ENCODE peak calls at places on chromosomes 7 and 10, in four cellular contexts. W, E, N and Q are unnamed samples.

GRCh38 chr7:42650701-42651100 is 261.2 kb downstream of the C7orf25 start:
- DNase-seq in W (no peak), E (no peak), N (no peak), Q (no peak)

GRCh38 chr10:69407621-69408301 is 9.0 kb downstream of the TACR2 start:
- DNase-seq in W (no peak), E (no peak), N (no peak), Q (no peak)

GRCh38 chr10:30415613-30416012 is 18.4 kb upstream of the MAP3K8 start:
- DNase-seq in W (no peak), E (peak), N (no peak), Q (no peak)

GRCh38 chr10:42691361-42692120 is 53.2 kb upstream of the ZNF33B start:
- DNase-seq in W (no peak), E (no peak), N (no peak), Q (no peak)

GRCh38 chr7:84372712-84373111 is 178.1 kb upstream of the SEMA3A start:
- DNase-seq in W (no peak), E (peak), N (peak), Q (no peak)

GRCh38 chr7:4057289-4057616 is 624.8 kb upstream of the FOXK1 start:
- DNase-seq in W (no peak), E (no peak), N (no peak), Q (no peak)

GRCh38 chr10:34907743-34908425 is 92.8 kb upstream of the PARD3 start:
- DNase-seq in W (no peak), E (no peak), N (no peak), Q (no peak)

GRCh38 chr10:76582536-76582935 is 1055.1 kb downstream of the KCNMA1 start:
- DNase-seq in W (no peak), E (peak), N (peak), Q (no peak)

GRCh38 chr7:74056096-74056915 is 27.3 kb upstream of the LIMK1 start:
- DNase-seq in W (peak), E (no peak), N (no peak), Q (no peak)

GRCh38 chr7:114923403-114923713 is 1.5 kb downstream of the MDFIC start:
- DNase-seq in W (no peak), E (no peak), N (no peak), Q (no peak)

GRCh38 chr7:131540491-131541162 is 15.8 kb downstream of the PODXL start:
- DNase-seq in W (no peak), E (peak), N (no peak), Q (no peak)

GRCh38 chr10:42954776-42955492 is 121.9 kb upstream of the RET start:
- DNase-seq in W (peak), E (no peak), N (no peak), Q (no peak)

GRCh38 chr7:32588657-32589056 is 93.4 kb downstream of the AVL9 start:
- DNase-seq in W (no peak), E (peak), N (peak), Q (no peak)

GRCh38 chr7:50367098-50367497 is 62.6 kb downstream of the IKZF1 start:
- DNase-seq in W (no peak), E (no peak), N (no peak), Q (no peak)

GRCh38 chr10:130212736-130213135 is 76.5 kb downstream of the GLRX3 start:
- DNase-seq in W (no peak), E (no peak), N (no peak), Q (no peak)

GRCh38 chr7:33836797-33837355 is 68.5 kb upstream of the BMPER start:
- DNase-seq in W (no peak), E (no peak), N (no peak), Q (no peak)

DNA sequence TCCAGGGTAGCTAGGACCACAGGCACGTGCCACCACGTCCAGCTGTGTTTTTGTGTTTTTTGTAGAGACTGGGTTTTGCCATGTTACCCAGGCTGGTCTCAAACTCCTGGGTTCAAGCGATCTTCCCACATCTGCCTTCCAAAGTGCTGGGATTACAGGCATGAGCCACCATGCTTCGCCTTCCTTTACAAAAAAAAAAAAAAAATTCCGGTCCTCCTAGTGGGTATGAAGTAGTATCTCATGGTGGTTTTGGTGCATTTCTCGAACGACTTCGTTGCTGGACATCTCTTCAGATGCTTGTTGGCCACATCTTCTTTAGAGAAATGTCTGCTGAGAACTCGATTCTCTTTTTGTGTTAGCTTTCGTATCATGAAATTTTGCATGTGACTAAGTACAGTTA is 3.9 kb downstream of the PROSER2 start:
- DNase-seq in W (no peak), E (no peak), N (no peak), Q (no peak)
- TF ChIP-seq CTCF in W (no peak), E (no peak), N (no peak), Q (no peak)

DNA sequence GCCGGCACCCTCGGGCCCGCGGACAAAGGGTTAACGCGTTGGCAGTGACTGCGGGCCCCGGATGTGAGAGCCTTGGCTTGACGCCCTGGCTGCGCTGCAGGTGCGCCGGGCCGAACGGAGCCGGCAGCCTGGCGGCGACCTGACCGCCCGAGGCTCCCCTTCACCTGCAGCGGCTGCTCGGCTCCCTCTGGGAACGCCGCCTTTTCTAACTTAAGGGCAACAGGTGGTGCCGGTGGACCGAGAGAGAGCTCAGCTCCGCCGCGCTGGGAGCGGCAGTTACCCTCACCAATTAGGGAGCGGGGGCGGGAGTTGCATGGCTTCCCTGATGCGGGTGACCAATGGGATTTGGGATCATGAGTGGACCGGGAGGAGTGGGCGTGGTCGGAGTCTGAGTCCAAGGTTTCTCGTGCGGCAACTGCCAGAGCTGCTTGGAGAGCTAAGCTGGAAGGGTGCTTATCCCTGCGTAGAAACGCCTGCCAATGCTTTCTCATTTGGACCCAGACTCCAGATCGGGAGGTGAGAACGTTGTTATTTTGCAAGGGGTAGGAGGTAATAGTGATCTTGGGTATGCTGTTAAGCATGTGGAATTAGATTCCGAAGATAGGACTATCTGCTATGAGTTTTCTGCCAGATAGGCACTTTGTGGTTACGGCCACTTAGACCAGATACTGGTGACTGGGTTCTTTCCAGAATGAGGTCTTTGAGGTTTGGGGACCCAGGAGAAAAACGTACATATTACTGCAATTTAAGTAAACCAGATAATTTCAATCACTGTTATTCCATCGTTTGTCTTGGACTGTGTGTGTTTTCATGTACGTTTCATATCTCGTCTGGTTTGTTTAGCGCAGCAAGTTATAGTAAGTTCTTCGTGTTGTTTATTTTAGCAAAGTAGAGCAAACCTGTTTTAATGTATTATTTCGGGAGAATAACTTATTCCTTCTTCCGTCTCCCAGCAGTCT is at the start of gene ARL4A:
- DNase-seq in W (peak), E (peak), N (peak), Q (peak)
- TF ChIP-seq CTCF in W (no peak), E (no peak), N (peak), Q (no peak)

DNA sequence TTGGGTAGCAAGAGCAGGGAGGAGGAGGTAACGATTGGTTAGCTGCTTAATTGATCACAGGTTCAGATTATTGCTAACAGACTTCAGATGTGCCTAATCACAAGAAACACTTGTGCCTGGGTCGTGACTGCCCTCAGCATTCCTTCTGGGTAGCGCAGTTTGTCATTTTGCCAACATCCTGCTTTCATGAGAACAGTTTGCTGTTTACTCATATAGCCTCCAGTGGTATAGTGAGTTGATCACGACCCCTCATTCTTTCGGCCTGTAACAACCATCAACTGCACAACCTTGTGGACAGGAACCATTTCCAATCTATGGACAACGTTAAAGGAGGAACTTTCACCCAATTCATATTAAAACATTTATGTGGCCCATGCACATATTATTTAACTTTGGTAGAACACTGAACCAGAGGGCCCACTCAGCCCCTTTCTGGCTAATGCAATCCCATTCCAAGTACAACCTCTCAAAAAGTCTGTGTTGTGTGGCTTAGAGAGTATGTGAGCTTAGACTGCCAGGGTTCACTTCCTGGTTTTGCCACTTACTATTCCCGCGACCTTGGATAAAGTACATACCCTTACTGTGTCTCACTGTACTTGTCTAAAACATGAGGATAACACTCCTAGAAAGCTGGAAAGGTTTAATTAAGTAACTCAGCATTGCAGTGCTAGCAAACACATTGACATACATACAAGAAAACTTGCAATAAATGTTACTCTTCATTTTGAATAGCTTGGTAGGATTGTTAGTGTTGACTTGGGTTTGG is 215.9 kb downstream of the CHCHD3 start:
- DNase-seq in W (no peak), E (peak), N (peak), Q (no peak)
- TF ChIP-seq CTCF in W (no peak), E (no peak), N (no peak), Q (no peak)

DNA sequence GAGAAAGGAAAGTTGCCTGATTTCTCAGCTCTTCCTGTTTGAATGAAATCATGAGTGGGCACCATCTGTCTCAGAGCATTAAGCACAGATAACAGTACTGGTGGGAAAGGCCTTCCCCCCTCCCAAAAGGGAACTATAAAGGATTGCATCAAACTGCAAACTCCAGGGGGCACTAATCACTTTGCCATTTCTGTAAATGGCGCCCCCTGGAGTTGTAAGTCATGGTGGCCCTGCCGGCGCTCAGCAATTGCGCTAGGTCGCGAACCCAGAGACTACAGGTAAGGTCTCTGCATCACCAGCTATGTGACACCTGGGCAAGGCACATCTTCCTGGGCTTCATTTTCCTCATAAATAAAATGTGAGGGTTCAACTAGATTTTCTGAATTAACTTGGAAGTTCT is 11.1 kb downstream of the LRRC4 start:
- DNase-seq in W (no peak), E (no peak), N (no peak), Q (no peak)
- TF ChIP-seq CTCF in W (no peak), E (peak), N (peak), Q (no peak)

GRCh38 chr7:101815826-101816488 is 1.5 kb upstream of the CUX1 start:
- DNase-seq in W (peak), E (peak), N (peak), Q (peak)
- TF ChIP-seq CTCF in W (no peak), E (peak), N (peak), Q (no peak)

GRCh38 chr7:134694299-134694698 is 47.6 kb downstream of the BPGM start:
- DNase-seq in W (no peak), E (no peak), N (no peak), Q (no peak)
- TF ChIP-seq CTCF in W (no peak), E (peak), N (peak), Q (no peak)

GRCh38 chr7:111855842-111856227 is 293.5 kb upstream of the IMMP2L start:
- DNase-seq in W (no peak), E (peak), N (peak), Q (no peak)

GRCh38 chr7:111855161-111855841 is 293.0 kb upstream of the IMMP2L start:
- DNase-seq in W (no peak), E (peak), N (peak), Q (no peak)

GRCh38 chr7:111858331-111858730 is 296.0 kb upstream of the IMMP2L start:
- DNase-seq in W (no peak), E (no peak), N (no peak), Q (no peak)

GRCh38 chr7:111852081-111852480 is 289.8 kb upstream of the IMMP2L start:
- DNase-seq in W (no peak), E (no peak), N (no peak), Q (no peak)

GRCh38 chr7:111853231-111853990 is 291.1 kb upstream of the IMMP2L start:
- DNase-seq in W (no peak), E (peak), N (no peak), Q (no peak)
- TF ChIP-seq CTCF in W (no peak), E (peak), N (peak), Q (no peak)

GRCh38 chr10:119892188-119893065 is at the start of gene SEC23IP:
- DNase-seq in W (peak), E (peak), N (peak), Q (peak)
- TF ChIP-seq CTCF in W (no peak), E (no peak), N (peak), Q (no peak)

GRCh38 chr10:6667679-6668270 is 87.7 kb upstream of the PRKCQ start:
- DNase-seq in W (no peak), E (peak), N (peak), Q (no peak)
- TF ChIP-seq CTCF in W (no peak), E (peak), N (peak), Q (no peak)